ENCODE peak calls at places on chromosomes 4 and X, in seven cellular contexts. One of them, this sample, is unnamed.
A peak's percentile ranks its signal among the peaks of the same experiment; 100 is the strongest.

GRCh38 chr4:41044165-41044564 is 170.2 kb downstream of the APBB2 start:
- DNase-seq in NCI-H524: no peak
- DNase-seq in Karpas-422: peak; percentile 44
- DNase-seq in Ammon's horn: no peak
- DNase-seq in activated T-cell treated with anti-CD3 and anti-CD28 coated beads for 48 hours: no peak
- DNase-seq in psoas muscle: no peak
- DNase-seq in choroid plexus epithelial cell: no peak
- DNase-seq in this sample: no peak

GRCh38 chrX:29662759-29663503 is 552.4 kb upstream of the MAGEB2 start:
- DNase-seq in activated T-cell treated with anti-CD3 and anti-CD28 coated beads for 48 hours: no peak
- DNase-seq in psoas muscle: no peak
- DNase-seq in Karpas-422: no peak
- DNase-seq in NCI-H524: no peak
- DNase-seq in choroid plexus epithelial cell: peak; percentile 92
- DNase-seq in Ammon's horn: peak; percentile 51
- DNase-seq in this sample: peak; percentile 86

GRCh38 chr4:56134272-56134671 is 185.5 kb downstream of the CEP135 start:
- DNase-seq in choroid plexus epithelial cell: peak; percentile 95
- DNase-seq in activated T-cell treated with anti-CD3 and anti-CD28 coated beads for 48 hours: no peak
- DNase-seq in Karpas-422: no peak
- DNase-seq in NCI-H524: no peak
- DNase-seq in Ammon's horn: no peak
- DNase-seq in psoas muscle: no peak
- DNase-seq in this sample: no peak

GRCh38 chr4:1212546-1213335 is 36.2 kb downstream of the CTBP1 start:
- DNase-seq in NCI-H524: no peak
- DNase-seq in Ammon's horn: no peak
- DNase-seq in psoas muscle: peak; percentile 40
- DNase-seq in Karpas-422: no peak
- DNase-seq in choroid plexus epithelial cell: no peak
- DNase-seq in activated T-cell treated with anti-CD3 and anti-CD28 coated beads for 48 hours: no peak
- DNase-seq in this sample: no peak

GRCh38 chr4:87555751-87556619 is 26.8 kb upstream of the SPARCL1 start:
- DNase-seq in choroid plexus epithelial cell: peak; percentile 48
- DNase-seq in Ammon's horn: peak; percentile 49
- DNase-seq in NCI-H524: no peak
- DNase-seq in activated T-cell treated with anti-CD3 and anti-CD28 coated beads for 48 hours: no peak
- DNase-seq in Karpas-422: peak; percentile 36
- DNase-seq in psoas muscle: no peak
- DNase-seq in this sample: no peak

GRCh38 chr4:55927776-55928437 is 20.8 kb upstream of the CEP135 start:
- DNase-seq in choroid plexus epithelial cell: peak; percentile 22
- DNase-seq in activated T-cell treated with anti-CD3 and anti-CD28 coated beads for 48 hours: no peak
- DNase-seq in psoas muscle: no peak
- DNase-seq in Ammon's horn: no peak
- DNase-seq in Karpas-422: no peak
- DNase-seq in NCI-H524: no peak
- DNase-seq in this sample: no peak

GRCh38 chr4:124632439-124632838 is 80.1 kb downstream of the ANKRD50 start:
- DNase-seq in Karpas-422: no peak
- DNase-seq in activated T-cell treated with anti-CD3 and anti-CD28 coated beads for 48 hours: no peak
- DNase-seq in NCI-H524: no peak
- DNase-seq in Ammon's horn: no peak
- DNase-seq in psoas muscle: no peak
- DNase-seq in choroid plexus epithelial cell: no peak
- DNase-seq in this sample: no peak

GRCh38 chr4:69054578-69055200 is 41.6 kb upstream of the UGT2B7 start:
- DNase-seq in NCI-H524: no peak
- DNase-seq in psoas muscle: no peak
- DNase-seq in activated T-cell treated with anti-CD3 and anti-CD28 coated beads for 48 hours: no peak
- DNase-seq in choroid plexus epithelial cell: peak; percentile 86
- DNase-seq in Karpas-422: no peak
- DNase-seq in Ammon's horn: no peak
- DNase-seq in this sample: no peak

GRCh38 chr4:15100994-15101695 is 98.9 kb downstream of the CPEB2 start:
- DNase-seq in activated T-cell treated with anti-CD3 and anti-CD28 coated beads for 48 hours: no peak
- DNase-seq in psoas muscle: no peak
- DNase-seq in Ammon's horn: peak; percentile 77
- DNase-seq in choroid plexus epithelial cell: peak; percentile 44
- DNase-seq in Karpas-422: no peak
- DNase-seq in NCI-H524: no peak
- DNase-seq in this sample: peak; percentile 93

GRCh38 chr4:101198741-101199339 is 148.5 kb downstream of the PPP3CA start:
- DNase-seq in choroid plexus epithelial cell: no peak
- DNase-seq in Ammon's horn: no peak
- DNase-seq in psoas muscle: no peak
- DNase-seq in activated T-cell treated with anti-CD3 and anti-CD28 coated beads for 48 hours: no peak
- DNase-seq in NCI-H524: peak; percentile 40
- DNase-seq in Karpas-422: no peak
- DNase-seq in this sample: no peak

GRCh38 chr4:13544556-13545393 is 467 bp upstream of the NKX3-2 start:
- DNase-seq in choroid plexus epithelial cell: peak; percentile 60
- DNase-seq in activated T-cell treated with anti-CD3 and anti-CD28 coated beads for 48 hours: peak; percentile 59
- DNase-seq in Ammon's horn: peak; percentile 38
- DNase-seq in NCI-H524: peak; percentile 81
- DNase-seq in psoas muscle: no peak
- DNase-seq in Karpas-422: no peak
- DNase-seq in this sample: peak; percentile 51

GRCh38 chrX:154426916-154427792 is 1.3 kb upstream of the ATP6AP1 start:
- DNase-seq in activated T-cell treated with anti-CD3 and anti-CD28 coated beads for 48 hours: no peak
- DNase-seq in psoas muscle: no peak
- DNase-seq in Ammon's horn: no peak
- DNase-seq in NCI-H524: no peak
- DNase-seq in Karpas-422: no peak
- DNase-seq in choroid plexus epithelial cell: no peak
- DNase-seq in this sample: no peak

GRCh38 chr4:55554453-55555030 is 7.8 kb upstream of the CLOCK start:
- DNase-seq in NCI-H524: no peak
- DNase-seq in Ammon's horn: peak; percentile 26
- DNase-seq in choroid plexus epithelial cell: peak; percentile 84
- DNase-seq in Karpas-422: peak; percentile 66
- DNase-seq in activated T-cell treated with anti-CD3 and anti-CD28 coated beads for 48 hours: no peak
- DNase-seq in psoas muscle: no peak
- DNase-seq in this sample: peak; percentile 20

GRCh38 chr4:16967722-16968121 is 69.3 kb upstream of the LDB2 start:
- DNase-seq in activated T-cell treated with anti-CD3 and anti-CD28 coated beads for 48 hours: no peak
- DNase-seq in NCI-H524: no peak
- DNase-seq in Ammon's horn: peak; percentile 13
- DNase-seq in choroid plexus epithelial cell: peak; percentile 14
- DNase-seq in psoas muscle: peak; percentile 63
- DNase-seq in Karpas-422: no peak
- DNase-seq in this sample: peak; percentile 2

GRCh38 chr4:84719115-84719514 is 136.2 kb downstream of the CDS1 start:
- DNase-seq in Ammon's horn: no peak
- DNase-seq in psoas muscle: no peak
- DNase-seq in NCI-H524: no peak
- DNase-seq in activated T-cell treated with anti-CD3 and anti-CD28 coated beads for 48 hours: no peak
- DNase-seq in choroid plexus epithelial cell: peak; percentile 35
- DNase-seq in Karpas-422: no peak
- DNase-seq in this sample: no peak

GRCh38 chr4:86302242-86302641 is 57.6 kb downstream of the MAPK10 start:
- DNase-seq in activated T-cell treated with anti-CD3 and anti-CD28 coated beads for 48 hours: no peak
- DNase-seq in Ammon's horn: peak; percentile 93
- DNase-seq in Karpas-422: no peak
- DNase-seq in psoas muscle: no peak
- DNase-seq in NCI-H524: no peak
- DNase-seq in choroid plexus epithelial cell: no peak
- DNase-seq in this sample: peak; percentile 90

GRCh38 chr4:10072420-10073017 is 44.1 kb downstream of the WDR1 start:
- DNase-seq in NCI-H524: no peak
- DNase-seq in Karpas-422: no peak
- DNase-seq in choroid plexus epithelial cell: no peak
- DNase-seq in activated T-cell treated with anti-CD3 and anti-CD28 coated beads for 48 hours: no peak
- DNase-seq in psoas muscle: no peak
- DNase-seq in Ammon's horn: no peak
- DNase-seq in this sample: no peak

GRCh38 chr4:1413687-1414479 is 7.6 kb upstream of the NKX1-1 start:
- DNase-seq in NCI-H524: no peak
- DNase-seq in Karpas-422: no peak
- DNase-seq in Ammon's horn: no peak
- DNase-seq in activated T-cell treated with anti-CD3 and anti-CD28 coated beads for 48 hours: no peak
- DNase-seq in choroid plexus epithelial cell: no peak
- DNase-seq in psoas muscle: no peak
- DNase-seq in this sample: no peak

GRCh38 chr4:74473155-74473811 is 28.3 kb downstream of the AREG start:
- DNase-seq in activated T-cell treated with anti-CD3 and anti-CD28 coated beads for 48 hours: no peak
- DNase-seq in Karpas-422: no peak
- DNase-seq in psoas muscle: no peak
- DNase-seq in Ammon's horn: peak; percentile 4
- DNase-seq in choroid plexus epithelial cell: peak; percentile 97
- DNase-seq in NCI-H524: no peak
- DNase-seq in this sample: no peak

GRCh38 chr4:158965208-158965607 is 137.7 kb upstream of the RAPGEF2 start:
- DNase-seq in NCI-H524: no peak
- DNase-seq in Ammon's horn: no peak
- DNase-seq in psoas muscle: no peak
- DNase-seq in choroid plexus epithelial cell: no peak
- DNase-seq in activated T-cell treated with anti-CD3 and anti-CD28 coated beads for 48 hours: no peak
- DNase-seq in Karpas-422: no peak
- DNase-seq in this sample: no peak